ENCODE peak calls at places on chromosome 11, in eight cellular contexts. N is ovary, K is stomach, P is HepG2, B is IMR-90, X is breast epithelium, D is esophagus squamous epithelium, C is endothelial cell of umbilical vein. J is an unnamed sample. For H3K4me1, the result is how much of the 10 kb centered on the place peaks cover.

GRCh38 chr11:100741866-100742625 is 55.0 kb downstream of the ARHGAP42 start:
- DNase-seq in C (no peak), K (no peak), N (no peak), D (no peak), X (no peak), B (peak), P (no peak), J (no peak)

GRCh38 chr11:97683733-97684132 is 1293.9 kb downstream of the JRKL start:
- DNase-seq in P (peak), D (no peak), N (no peak), B (no peak), X (no peak), K (no peak), C (no peak), J (no peak)

GRCh38 chr11:84408946-84409411 is 1122.8 kb upstream of the CCDC90B start:
- DNase-seq in B (no peak), P (no peak), X (no peak), K (no peak), C (no peak), N (no peak), D (no peak), J (no peak)

GRCh38 chr11:25066706-25067105 is 569.9 kb downstream of the LUZP2 start:
- DNase-seq in B (no peak), P (no peak), C (no peak), D (no peak), K (no peak), X (no peak), N (no peak), J (no peak)

GRCh38 chr11:40885257-40885947 is 574.0 kb downstream of the LRRC4C start:
- DNase-seq in N (no peak), P (no peak), D (no peak), C (no peak), B (no peak), X (no peak), K (no peak), J (no peak)

GRCh38 chr11:82719316-82719715 is 14.3 kb downstream of the FAM181B start:
- DNase-seq in K (no peak), X (no peak), P (no peak), B (no peak), N (no peak), D (no peak), C (no peak), J (no peak)

GRCh38 chr11:65560555-65561418 is 2.6 kb upstream of the LTBP3 start:
- DNase-seq in B (peak), P (no peak), C (peak), N (peak), D (no peak), X (no peak), K (peak), J (no peak)

GRCh38 chr11:128155590-128155989 is 431.8 kb downstream of the ETS1 start:
- DNase-seq in K (no peak), X (no peak), D (no peak), B (no peak), P (no peak), N (no peak), C (no peak), J (no peak)

GRCh38 chr11:101407324-101407723 is 176.5 kb downstream of the TRPC6 start:
- DNase-seq in C (no peak), D (no peak), X (peak), K (no peak), P (no peak), N (peak), B (peak), J (no peak)

GRCh38 chr11:2525166-2525861 is 80.5 kb downstream of the KCNQ1 start:
- DNase-seq in P (no peak), D (no peak), X (no peak), K (peak), C (no peak), N (peak), B (no peak), J (no peak)

DNA sequence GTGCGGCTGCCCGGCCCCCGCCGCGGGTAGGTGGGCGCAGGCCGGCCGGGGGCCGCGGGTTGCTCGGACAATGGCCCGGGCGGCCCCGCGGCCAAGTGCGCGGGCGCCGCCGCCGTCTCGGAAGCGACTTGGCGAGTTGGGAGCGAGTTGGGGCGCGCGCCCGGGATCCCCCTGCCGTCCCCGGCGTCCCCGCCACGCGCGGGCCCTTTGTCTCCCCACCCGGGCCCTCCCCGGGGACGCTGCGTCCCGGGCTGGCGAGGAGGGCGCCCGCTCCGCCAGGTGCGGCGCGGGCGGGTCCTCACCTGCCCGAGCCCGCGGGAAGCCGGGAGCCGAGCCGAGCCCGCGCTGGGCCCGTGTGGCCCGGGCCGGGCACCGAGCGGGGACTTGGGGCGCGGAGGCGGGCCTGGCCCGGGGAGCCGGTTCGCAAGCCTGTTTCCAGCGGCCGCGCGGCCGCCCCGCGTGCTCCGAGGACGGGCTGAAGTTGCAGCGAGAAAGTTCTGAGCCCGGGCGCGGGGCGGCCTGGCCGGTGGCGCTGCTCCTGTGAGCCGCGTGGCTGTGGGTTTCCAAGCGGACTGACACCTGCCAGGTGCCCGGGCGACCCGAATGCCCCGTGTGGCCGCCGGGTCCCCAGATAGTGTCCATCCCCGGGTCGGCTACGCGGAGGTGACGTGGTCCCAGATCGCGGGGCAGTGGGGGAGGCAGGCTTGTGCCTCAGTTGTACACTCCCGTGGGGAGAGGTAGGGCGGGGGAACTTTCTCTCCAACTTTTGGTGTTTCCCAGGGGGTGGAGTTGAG is 586 bp downstream of the LRP5 start:
- DNase-seq in N (no peak), C (no peak), X (no peak), D (no peak), K (no peak), B (no peak), P (no peak), J (no peak)
- TF ChIP-seq POLR2A in N (no peak), C (peak), X (no peak), D (peak), K (no peak), B (no peak), P (peak), J (no peak)

GRCh38 chr11:44748606-44749005 is 21.8 kb downstream of the TSPAN18 start:
- DNase-seq in C (no peak), P (no peak), D (no peak), X (no peak), N (no peak), B (no peak), K (no peak), J (no peak)
- H3K4me1 ChIP-seq in C (under half), P (under half), D (half or more), X (under half), N (under half), B (under half), K (half or more), J (under half)

GRCh38 chr11:63993983-63994382 is 7.7 kb downstream of the OTUB1 start:
- DNase-seq in B (no peak), D (no peak), X (no peak), N (no peak), K (no peak), C (no peak), P (no peak), J (no peak)
- H3K4me3 ChIP-seq in B (no peak), D (no peak), X (no peak), N (no peak), K (no peak), C (no peak), P (no peak), J (no peak)

DNA sequence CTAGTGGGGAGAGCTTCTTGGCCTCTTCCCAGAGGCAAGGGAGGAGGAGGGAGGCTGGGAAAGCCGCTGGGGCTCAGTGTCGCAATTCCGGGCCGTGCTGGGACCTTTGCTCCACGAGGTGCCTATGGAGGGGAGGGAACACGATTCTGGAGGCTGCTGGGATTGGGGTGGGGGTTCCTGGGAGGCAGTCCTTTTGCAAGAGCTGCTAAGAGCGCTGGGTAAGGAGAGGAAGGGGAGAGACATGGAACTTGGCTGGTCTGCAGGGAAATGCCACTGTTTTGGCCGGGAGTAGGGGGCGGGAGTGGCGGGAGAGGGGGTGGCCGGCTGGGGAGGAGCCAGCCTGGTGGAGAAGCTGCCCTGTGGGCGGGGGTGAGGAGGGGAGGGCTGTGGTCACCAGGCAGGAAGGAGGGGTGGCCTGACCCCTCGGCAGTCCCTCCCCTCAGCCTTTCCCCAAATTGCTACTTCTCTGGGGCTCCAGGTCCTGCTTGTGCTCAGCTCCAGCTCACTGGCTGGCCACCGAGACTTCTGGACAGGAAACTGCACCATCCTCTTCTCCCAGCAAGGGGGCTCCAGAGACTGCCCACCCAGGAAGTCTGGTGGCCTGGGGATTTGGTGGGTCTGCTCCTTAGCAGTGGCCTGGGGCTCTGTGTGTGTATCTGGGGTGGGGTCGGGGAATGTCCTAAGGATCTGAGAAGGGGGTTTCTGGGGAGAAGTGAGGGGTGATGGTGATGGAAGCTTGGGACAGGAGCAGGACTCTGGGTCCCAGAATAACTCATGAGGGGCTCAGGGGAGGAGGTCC is at the start of gene NR1H3:
- DNase-seq in B (peak), D (peak), C (peak), P (peak), X (peak), K (peak), N (peak), J (peak)
- TF ChIP-seq POLR2A in B (no peak), D (no peak), C (no peak), P (peak), X (no peak), K (no peak), N (no peak), J (no peak)

GRCh38 chr11:28250192-28250591 is 142.0 kb downstream of the METTL15 start:
- DNase-seq in B (no peak), C (no peak), X (no peak), K (no peak), P (no peak), N (no peak), D (no peak), J (no peak)
- H3K4me1 ChIP-seq in B (under half), C (under half), X (under half), K (under half), P (under half), N (under half), D (under half), J (under half)

GRCh38 chr11:87740513-87740912 is 434.7 kb downstream of the RAB38 start:
- DNase-seq in P (no peak), B (no peak), D (no peak), C (no peak), K (no peak), X (no peak), N (no peak), J (no peak)

GRCh38 chr11:87739766-87740165 is 435.5 kb downstream of the RAB38 start:
- DNase-seq in N (no peak), X (no peak), P (no peak), D (no peak), B (peak), K (no peak), C (no peak), J (no peak)

GRCh38 chr11:87740968-87741367 is 434.3 kb downstream of the RAB38 start:
- DNase-seq in D (no peak), C (no peak), N (no peak), B (no peak), X (no peak), P (no peak), K (no peak), J (no peak)

DNA sequence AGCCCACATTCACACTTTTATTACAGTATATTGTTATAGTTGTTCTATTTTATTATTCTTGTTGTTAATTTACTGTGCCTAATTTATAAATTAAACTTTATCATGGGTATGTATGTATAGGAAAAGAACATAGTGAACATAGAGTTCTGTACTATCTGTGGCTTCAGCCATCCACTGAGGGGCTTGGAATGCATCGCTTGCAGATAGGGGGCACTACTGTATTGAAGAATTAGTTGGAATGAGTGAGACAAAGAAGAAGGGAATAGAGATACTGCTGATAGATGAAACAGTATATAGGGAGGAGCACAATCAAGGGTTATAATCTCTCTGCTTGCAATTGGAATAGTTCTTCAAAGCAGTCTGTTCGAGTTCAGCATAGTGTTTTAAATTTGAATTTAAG is 432.2 kb downstream of the RAB38 start:
- DNase-seq in C (no peak), B (no peak), X (no peak), D (no peak), N (no peak), P (no peak), K (no peak), J (no peak)
- H3K4me3 ChIP-seq in C (no peak), B (no peak), X (no peak), D (no peak), N (no peak), P (no peak), K (no peak), J (no peak)

J was measured in tibial nerve.